ENCODE peak calls at places on chromosomes 16 and 17, in nine cellular contexts. O, T, K, C, S, X, F, E and U are unnamed samples. For H3K4me1, the result is how much of the 10 kb centered on the place peaks cover.

GRCh38 chr16:78353610-78354009 is 254.2 kb downstream of the WWOX start:
- DNase-seq in C (no peak), E (no peak), F (no peak), X (no peak), T (no peak), K (no peak), S (no peak), O (no peak), U (no peak)

GRCh38 chr16:46650224-46650623 is 29.0 kb upstream of the SHCBP1 start:
- DNase-seq in C (no peak), X (no peak), F (no peak), E (no peak), S (no peak), K (no peak), O (no peak), T (no peak), U (no peak)

GRCh38 chr17:67211742-67212141 is 33.3 kb downstream of the HELZ start:
- DNase-seq in C (no peak), T (no peak), E (no peak), S (no peak), O (no peak), X (no peak), K (no peak), F (no peak), U (no peak)

GRCh38 chr16:82936941-82937551 is 310.3 kb downstream of the CDH13 start:
- DNase-seq in F (peak), X (no peak), O (no peak), T (no peak), K (no peak), S (no peak), C (no peak), E (no peak), U (no peak)

GRCh38 chr17:31900877-31901276 is 631 bp downstream of the UTP6 start:
- DNase-seq in T (no peak), S (no peak), F (peak), E (no peak), O (no peak), C (peak), K (peak), X (no peak), U (no peak)

GRCh38 chr16:8816967-8817662 is 19.5 kb downstream of the PMM2 start:
- DNase-seq in C (no peak), K (no peak), T (no peak), F (no peak), E (no peak), X (peak), S (no peak), O (peak), U (no peak)

GRCh38 chr16:85334718-85335583 is 222.7 kb upstream of the CIBAR2 start:
- DNase-seq in E (no peak), C (no peak), O (no peak), T (peak), K (peak), F (no peak), S (no peak), X (peak), U (peak)

GRCh38 chr17:146983-147761 is 9.8 kb downstream of the SCGB1C2 start:
- DNase-seq in T (peak), K (no peak), S (peak), X (no peak), C (no peak), F (no peak), O (no peak), E (no peak), U (peak)

GRCh38 chr16:10923650-10924214 is 18.5 kb downstream of the DEXI start:
- DNase-seq in S (peak), X (no peak), E (peak), C (no peak), O (no peak), F (no peak), T (peak), K (no peak), U (peak)

GRCh38 chr17:79930786-79931516 is 91.7 kb upstream of the CBX4 start:
- DNase-seq in E (no peak), S (no peak), K (no peak), O (no peak), X (no peak), F (no peak), T (no peak), C (no peak), U (no peak)

GRCh38 chr17:66625321-66625767 is 209.6 kb upstream of the CACNG5 start:
- DNase-seq in T (no peak), X (peak), K (no peak), O (no peak), F (peak), S (no peak), E (no peak), C (peak), U (no peak)

GRCh38 chr17:74759243-74759801 is 10.9 kb downstream of the NHERF1 start:
- DNase-seq in C (no peak), K (no peak), S (no peak), E (no peak), O (peak), F (peak), X (peak), T (no peak), U (no peak)

GRCh38 chr16:47026947-47027346 is 53.5 kb upstream of the DNAJA2 start:
- DNase-seq in F (no peak), T (no peak), X (no peak), C (no peak), S (no peak), K (no peak), E (no peak), O (no peak), U (no peak)

GRCh38 chr17:29594441-29595090 is 1.6 kb downstream of the ANKRD13B start:
- DNase-seq in X (no peak), F (no peak), K (no peak), T (peak), C (no peak), O (no peak), S (no peak), E (no peak), U (peak)

GRCh38 chr17:3981455-3981854 is 17.2 kb upstream of the ATP2A3 start:
- DNase-seq in C (no peak), E (no peak), O (no peak), K (no peak), F (no peak), S (no peak), T (peak), X (no peak), U (no peak)

GRCh38 chr17:77042688-77043330 is 98.0 kb upstream of the SEC14L1 start:
- DNase-seq in E (no peak), F (no peak), C (no peak), X (no peak), K (no peak), T (no peak), O (no peak), S (no peak), U (no peak)

GRCh38 chr16:64962786-64963185 is 159.1 kb downstream of the CDH11 start:
- DNase-seq in K (no peak), C (no peak), X (no peak), E (no peak), F (no peak), T (no peak), S (no peak), O (no peak), U (no peak)

GRCh38 chr17:32971171-32971570 is 20.5 kb upstream of the SPACA3 start:
- DNase-seq in F (no peak), K (no peak), T (no peak), X (no peak), O (no peak), S (no peak), E (no peak), C (no peak), U (no peak)

GRCh38 chr16:24681793-24682192 is 47.7 kb upstream of the TNRC6A start:
- DNase-seq in K (no peak), S (no peak), F (no peak), O (no peak), C (no peak), E (no peak), X (no peak), T (no peak), U (no peak)

GRCh38 chr17:324151-324571 is 28.4 kb downstream of the RPH3AL start:
- DNase-seq in X (no peak), S (no peak), K (no peak), C (no peak), T (no peak), O (no peak), E (no peak), F (no peak), U (peak)

GRCh38 chr16:83402969-83403368 is 404.8 kb upstream of the HSBP1 start:
- DNase-seq in X (no peak), F (no peak), K (no peak), E (no peak), O (no peak), C (no peak), S (no peak), T (no peak), U (no peak)

GRCh38 chr17:40361925-40362695 is 2.4 kb downstream of the GJD3 start:
- DNase-seq in K (no peak), S (no peak), O (no peak), C (no peak), X (no peak), T (peak), E (no peak), F (no peak), U (peak)

GRCh38 chr16:2874584-2875362 is 8.2 kb upstream of the FLYWCH2 start:
- DNase-seq in K (peak), O (peak), T (peak), S (peak), E (peak), C (peak), X (peak), F (peak), U (peak)

GRCh38 chr17:36527851-36528250 is 6.8 kb downstream of the MYO19 start:
- DNase-seq in E (no peak), C (no peak), S (peak), T (no peak), X (no peak), F (no peak), K (no peak), O (no peak), U (no peak)

GRCh38 chr17:61487668-61488595 is 35.7 kb downstream of the TBX4 start:
- DNase-seq in K (peak), F (no peak), O (no peak), T (no peak), S (no peak), E (no peak), C (no peak), X (no peak), U (no peak)

GRCh38 chr16:27366687-27367462 is 35.1 kb upstream of the IL21R start:
- DNase-seq in O (no peak), S (no peak), K (no peak), X (no peak), T (no peak), F (no peak), E (peak), C (no peak), U (peak)

GRCh38 chr17:54180919-54181318 is 358.2 kb downstream of the KIF2B start:
- DNase-seq in S (no peak), K (no peak), T (no peak), C (no peak), X (no peak), O (no peak), F (no peak), E (no peak), U (no peak)

GRCh38 chr17:72501404-72502110 is 380.7 kb downstream of the SOX9 start:
- DNase-seq in C (no peak), E (no peak), S (no peak), T (peak), X (no peak), K (no peak), F (no peak), O (no peak), U (peak)

GRCh38 chr17:77403854-77404253 is 263.1 kb downstream of the SEC14L1 start:
- DNase-seq in E (no peak), K (no peak), T (no peak), O (no peak), C (no peak), S (no peak), F (no peak), X (no peak), U (no peak)

GRCh38 chr16:75341934-75342811 is 90.7 kb upstream of the BCAR1 start:
- DNase-seq in O (no peak), E (no peak), X (no peak), S (no peak), F (peak), K (no peak), T (no peak), C (no peak), U (no peak)

GRCh38 chr16:1899641-1900451 is 18.4 kb downstream of the HS3ST6 start:
- DNase-seq in X (no peak), S (no peak), E (no peak), K (no peak), T (no peak), C (no peak), O (no peak), F (no peak), U (no peak)

GRCh38 chr16:72824761-72825160 is 223.2 kb downstream of the ZFHX3 start:
- DNase-seq in E (no peak), X (no peak), T (no peak), O (no peak), S (no peak), C (no peak), F (no peak), K (no peak), U (no peak)

GRCh38 chr16:4344659-4345438 is 6.3 kb downstream of the PAM16 start:
- DNase-seq in K (no peak), O (no peak), X (no peak), T (no peak), E (no peak), F (no peak), C (no peak), S (no peak), U (no peak)

GRCh38 chr17:19713462-19713861 is 2.9 kb downstream of the SLC47A2 start:
- DNase-seq in K (no peak), O (no peak), C (no peak), T (no peak), E (no peak), S (no peak), X (no peak), F (no peak), U (no peak)

GRCh38 chr16:73086108-73086507 is 38.2 kb upstream of the ZFHX3 start:
- DNase-seq in S (no peak), X (no peak), T (no peak), K (no peak), E (no peak), O (no peak), C (no peak), F (no peak), U (no peak)

GRCh38 chr17:30819941-30820705 is 4.4 kb downstream of the CRLF3 start:
- DNase-seq in K (no peak), X (no peak), S (no peak), C (no peak), O (no peak), T (no peak), E (no peak), F (no peak), U (no peak)

GRCh38 chr17:411416-412120 is 59.0 kb upstream of the RPH3AL start:
- DNase-seq in T (no peak), C (no peak), K (no peak), F (no peak), X (no peak), O (no peak), E (no peak), S (no peak), U (no peak)

GRCh38 chr16:27318399-27319256 is 4.9 kb downstream of the IL4R start:
- DNase-seq in K (peak), T (peak), C (no peak), O (peak), E (peak), F (no peak), S (no peak), X (peak), U (peak)

GRCh38 chr16:82264781-82265180 is 94.8 kb upstream of the MPHOSPH6 start:
- DNase-seq in S (no peak), K (no peak), T (no peak), C (no peak), O (no peak), F (no peak), E (no peak), X (no peak), U (no peak)

GRCh38 chr17:38448208-38448776 is 20.0 kb downstream of the ARHGAP23 start:
- DNase-seq in T (no peak), C (no peak), F (no peak), K (no peak), S (no peak), O (no peak), E (no peak), X (no peak), U (no peak)

GRCh38 chr17:38450699-38451029 is 22.4 kb downstream of the ARHGAP23 start:
- DNase-seq in F (no peak), E (no peak), T (no peak), X (no peak), O (no peak), K (no peak), S (no peak), C (no peak), U (no peak)

GRCh38 chr17:38449364-38449763 is 21.1 kb downstream of the ARHGAP23 start:
- DNase-seq in E (no peak), K (no peak), S (no peak), O (no peak), X (no peak), C (no peak), T (peak), F (no peak), U (peak)

GRCh38 chr17:38444151-38444550 is 15.9 kb downstream of the ARHGAP23 start:
- DNase-seq in K (peak), S (peak), T (no peak), O (peak), F (peak), X (peak), E (peak), C (peak), U (peak)

DNA sequence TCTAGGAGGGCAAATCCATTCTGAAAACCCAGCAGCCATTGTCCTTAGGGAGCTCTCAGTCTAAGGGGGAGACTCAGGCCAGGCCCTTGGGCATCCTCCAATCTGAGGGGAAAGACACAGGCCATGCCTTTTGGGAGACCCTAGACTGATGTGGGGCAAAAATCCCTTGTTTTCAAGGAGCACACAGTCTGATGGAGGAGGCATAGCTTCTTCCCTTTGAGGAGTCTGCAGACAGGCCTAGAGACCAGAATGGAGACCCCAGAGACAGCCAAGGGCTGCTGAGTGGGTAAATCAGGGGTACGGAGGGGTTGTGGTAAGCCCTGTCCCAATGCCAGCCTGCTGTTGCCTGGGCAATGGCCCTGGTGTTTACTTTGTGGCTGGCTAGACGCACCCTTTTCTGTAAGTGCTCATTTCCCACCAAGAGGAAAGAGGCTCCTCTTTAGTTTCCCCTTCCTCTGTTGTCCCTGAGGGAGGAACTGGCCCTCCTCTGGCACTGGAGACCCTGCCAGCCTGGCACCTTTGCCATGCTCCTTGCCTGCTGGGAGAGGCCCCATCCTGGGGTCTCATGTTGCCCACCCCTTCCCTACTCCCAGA is 19.3 kb downstream of the ARHGAP23 start:
- DNase-seq in E (no peak), F (no peak), T (peak), K (no peak), X (no peak), O (no peak), S (no peak), C (no peak), U (no peak)
- H3K4me1 ChIP-seq in E (half or more), F (half or more), T (under half), K (under half), X (under half), O (under half), S (under half), C (half or more), U (under half)

GRCh38 chr16:55169780-55170179 is 154.2 kb upstream of the IRX6 start:
- DNase-seq in X (no peak), C (no peak), T (no peak), F (no peak), K (no peak), O (no peak), E (no peak), S (no peak), U (no peak)
- H3K4me1 ChIP-seq in X (under half), C (under half), T (under half), F (under half), K (under half), O (under half), E (under half), S (under half), U (under half)

GRCh38 chr17:42521036-42521435 is 15.0 kb upstream of the NAGLU start:
- DNase-seq in T (no peak), C (no peak), F (no peak), S (no peak), O (no peak), K (no peak), X (no peak), E (no peak), U (peak)
- H3K4me1 ChIP-seq in T (under half), C (half or more), F (half or more), S (under half), O (under half), K (under half), X (under half), E (half or more), U (under half)

GRCh38 chr16:87459833-87460232 is 33.0 kb downstream of the ZCCHC14 start:
- DNase-seq in T (no peak), C (no peak), O (no peak), K (no peak), S (no peak), E (no peak), F (no peak), X (no peak), U (no peak)

GRCh38 chr16:87459027-87459426 is 33.8 kb downstream of the ZCCHC14 start:
- DNase-seq in T (no peak), S (no peak), F (no peak), E (no peak), C (no peak), K (no peak), O (no peak), X (no peak), U (no peak)

GRCh38 chr16:87461466-87461975 is 31.3 kb downstream of the ZCCHC14 start:
- DNase-seq in C (peak), T (peak), E (peak), X (no peak), S (peak), F (no peak), O (no peak), K (peak), U (peak)

GRCh38 chr16:87458424-87458915 is 34.4 kb downstream of the ZCCHC14 start:
- DNase-seq in S (no peak), O (no peak), F (no peak), E (no peak), K (no peak), T (no peak), X (no peak), C (no peak), U (no peak)

DNA sequence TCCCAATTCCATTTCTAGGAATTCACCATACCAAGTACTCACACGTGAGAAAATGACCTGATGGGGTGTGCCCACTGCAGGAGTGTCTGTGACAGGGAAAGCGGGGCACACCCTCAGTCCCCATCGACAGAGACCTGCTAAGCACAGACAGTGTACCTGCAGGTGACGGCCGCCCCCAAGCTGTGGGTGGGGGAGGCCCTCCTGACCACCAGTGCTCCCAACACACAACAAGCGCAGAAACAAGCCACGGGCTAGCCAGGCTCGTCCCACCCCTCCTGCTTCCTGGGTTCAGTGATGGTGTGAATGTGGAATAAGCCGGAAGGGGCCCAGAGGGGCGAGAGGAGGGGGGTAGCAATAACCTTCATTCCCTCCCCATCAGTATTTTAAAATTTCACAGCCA is 31.9 kb downstream of the ZCCHC14 start:
- DNase-seq in K (no peak), S (no peak), C (no peak), E (no peak), F (no peak), X (no peak), T (no peak), O (no peak), U (no peak)
- H3K4me1 ChIP-seq in K (under half), S (under half), C (under half), E (half or more), F (half or more), X (under half), T (under half), O (under half), U (under half)

GRCh38 chr17:57872536-57872935 is 22.7 kb upstream of the MRPS23 start:
- DNase-seq in X (no peak), S (no peak), F (no peak), K (no peak), E (peak), O (no peak), C (no peak), T (no peak), U (no peak)

GRCh38 chr17:57871863-57872262 is 22.0 kb upstream of the MRPS23 start:
- DNase-seq in K (no peak), F (no peak), T (no peak), C (no peak), S (no peak), E (no peak), O (no peak), X (no peak), U (no peak)

GRCh38 chr17:57874434-57875108 is 24.7 kb upstream of the MRPS23 start:
- DNase-seq in F (peak), X (no peak), T (no peak), K (peak), S (peak), E (peak), O (no peak), C (no peak), U (peak)

GRCh38 chr17:57874058-57874419 is 24.2 kb upstream of the MRPS23 start:
- DNase-seq in X (no peak), E (no peak), C (no peak), S (no peak), T (no peak), F (no peak), K (no peak), O (no peak), U (no peak)

GRCh38 chr17:57873261-57874057 is 23.6 kb upstream of the MRPS23 start:
- DNase-seq in X (no peak), T (no peak), S (no peak), K (no peak), E (peak), F (no peak), O (no peak), C (no peak), U (no peak)
- H3K4me1 ChIP-seq in X (under half), T (under half), S (under half), K (under half), E (half or more), F (half or more), O (under half), C (half or more), U (under half)